ENCODE peak calls at places on chromosomes 6 and 20, in four cellular contexts. Z, P, L and U are unnamed samples.

GRCh38 chr20:16612708-16613107 is 39.5 kb upstream of the KIF16B start:
- DNase-seq in P (no peak), L (no peak), Z (no peak), U (no peak)

GRCh38 chr6:118813795-118814194 is 80.2 kb upstream of the ASF1A start:
- DNase-seq in L (no peak), P (no peak), Z (no peak), U (no peak)

GRCh38 chr6:26358511-26358981 is 6.5 kb upstream of the BTN3A2 start:
- DNase-seq in Z (no peak), L (no peak), P (peak), U (no peak)

GRCh38 chr6:133820208-133820607 is 68.7 kb upstream of the TCF21 start:
- DNase-seq in Z (no peak), L (no peak), P (no peak), U (no peak)

GRCh38 chr6:3748208-3748701 is 3.3 kb downstream of the PXDC1 start:
- DNase-seq in P (no peak), Z (peak), L (peak), U (peak)

GRCh38 chr6:2579241-2579761 is 171.4 kb downstream of the MYLK4 start:
- DNase-seq in Z (no peak), L (no peak), P (no peak), U (no peak)

GRCh38 chr6:79713701-79714322 is 82.7 kb downstream of the SH3BGRL2 start:
- DNase-seq in L (peak), Z (peak), P (no peak), U (peak)

GRCh38 chr20:45254867-45255266 is 503 bp upstream of the SLPI start:
- DNase-seq in L (peak), P (no peak), Z (no peak), U (no peak)

GRCh38 chr6:36897629-36898028 is 11.9 kb downstream of the C6orf89 start:
- DNase-seq in Z (no peak), P (no peak), L (peak), U (peak)

GRCh38 chr20:12159266-12159665 is 241.6 kb downstream of the BTBD3 start:
- DNase-seq in P (no peak), Z (no peak), L (no peak), U (no peak)

GRCh38 chr20:47985092-47985850 is 200.0 kb upstream of the SULF2 start:
- DNase-seq in L (no peak), P (no peak), Z (peak), U (peak)

GRCh38 chr6:112383191-112383590 is 36.1 kb downstream of the RFPL4B start:
- DNase-seq in P (no peak), Z (no peak), L (no peak), U (no peak)

GRCh38 chr20:36951198-36951976 is at the start of gene SAMHD1:
- DNase-seq in Z (peak), P (peak), L (peak), U (peak)

GRCh38 chr20:10074513-10074912 is 39.7 kb downstream of the ANKEF1 start:
- DNase-seq in L (peak), Z (no peak), P (no peak), U (no peak)

GRCh38 chr6:74451953-74452352 is 753.9 kb downstream of the COL12A1 start:
- DNase-seq in Z (no peak), P (no peak), L (no peak), U (no peak)

GRCh38 chr20:43840382-43841070 is 74.1 kb upstream of the TOX2 start:
- DNase-seq in L (peak), Z (peak), P (no peak), U (peak)

GRCh38 chr20:38043512-38044300 is 10.2 kb downstream of the RPRD1B start:
- DNase-seq in P (no peak), L (no peak), Z (no peak), U (no peak)

GRCh38 chr6:82251942-82252341 is 4.4 kb upstream of the IBTK start:
- DNase-seq in Z (peak), P (no peak), L (peak), U (peak)
- TF ChIP-seq TARDBP in Z (no peak), P (no peak), L (no peak), U (no peak)

GRCh38 chr6:501891-502601 is 110.5 kb downstream of the IRF4 start:
- DNase-seq in Z (no peak), P (no peak), L (no peak), U (no peak)

GRCh38 chr6:498795-499231 is 107.3 kb downstream of the IRF4 start:
- DNase-seq in P (peak), L (no peak), Z (no peak), U (no peak)

GRCh38 chr6:502761-503160 is 111.2 kb downstream of the IRF4 start:
- DNase-seq in Z (no peak), P (no peak), L (no peak), U (no peak)

GRCh38 chr6:496649-497048 is 105.1 kb downstream of the IRF4 start:
- DNase-seq in P (no peak), L (no peak), Z (no peak), U (no peak)

DNA sequence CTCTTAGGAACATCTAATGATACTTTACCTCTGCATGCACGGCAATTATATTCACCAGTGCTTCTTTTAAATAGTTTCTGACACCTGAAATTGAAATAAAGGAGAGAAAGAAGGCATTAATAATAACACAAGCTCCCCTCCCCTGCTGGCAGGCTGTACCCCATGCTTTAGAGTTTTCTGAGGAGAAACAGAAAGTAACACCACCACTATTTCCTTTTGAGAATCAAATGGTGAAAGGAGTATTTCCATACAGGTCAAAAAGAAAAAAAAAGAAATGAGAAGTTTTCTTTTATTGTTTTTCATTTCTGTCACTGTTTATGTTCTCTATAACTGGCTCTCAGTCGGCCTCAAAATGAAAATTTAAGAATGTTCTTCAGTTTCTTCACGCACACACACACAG is 108.1 kb downstream of the IRF4 start:
- DNase-seq in Z (no peak), P (no peak), L (no peak), U (no peak)
- TF ChIP-seq TARDBP in Z (no peak), P (no peak), L (no peak), U (no peak)

DNA sequence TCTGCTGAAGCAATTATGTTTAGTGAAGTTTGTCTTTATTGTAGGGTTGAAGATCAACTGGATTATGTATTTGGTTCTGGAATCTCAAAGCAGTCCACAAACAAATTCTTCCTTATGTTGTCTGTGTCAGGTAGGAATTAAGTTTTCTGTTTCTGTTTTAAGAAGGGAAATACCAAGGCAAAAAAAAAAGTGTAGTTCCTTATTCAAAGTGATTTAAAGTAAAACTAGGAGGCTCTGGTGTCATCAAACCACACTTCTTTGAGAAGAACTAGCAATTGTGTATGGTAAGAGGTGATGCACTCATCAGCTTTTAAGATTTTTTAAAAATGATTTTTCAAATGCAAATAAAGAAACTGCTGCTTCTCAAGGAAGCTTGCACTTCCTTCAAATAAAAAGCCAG is 1.9 kb downstream of the FAM135A start:
- DNase-seq in P (no peak), L (no peak), Z (no peak), U (no peak)
- TF ChIP-seq TARDBP in P (no peak), L (no peak), Z (no peak), U (no peak)

DNA sequence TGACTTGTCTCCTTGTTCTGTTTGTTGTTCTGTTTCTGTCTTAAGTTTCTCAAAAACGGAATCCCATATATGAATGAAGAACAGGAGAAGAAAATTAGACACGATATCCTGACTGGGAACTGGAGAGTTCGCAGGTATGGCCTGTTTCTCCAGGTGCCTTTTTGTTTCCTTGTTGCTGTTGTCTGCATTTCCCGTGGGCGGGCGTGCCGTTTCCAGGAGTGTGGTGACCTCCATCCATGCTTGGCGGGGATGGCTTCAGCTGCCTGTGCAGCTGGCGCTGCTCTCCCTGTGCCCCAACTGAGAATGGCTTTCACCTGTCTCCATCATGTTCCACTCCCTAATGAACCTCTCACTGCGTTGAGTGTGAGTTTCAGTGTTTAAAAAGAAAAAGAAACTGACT is 4.4 kb downstream of the PNLDC1 start:
- DNase-seq in Z (no peak), P (no peak), L (no peak), U (no peak)
- TF ChIP-seq TARDBP in Z (no peak), P (no peak), L (no peak), U (no peak)

DNA sequence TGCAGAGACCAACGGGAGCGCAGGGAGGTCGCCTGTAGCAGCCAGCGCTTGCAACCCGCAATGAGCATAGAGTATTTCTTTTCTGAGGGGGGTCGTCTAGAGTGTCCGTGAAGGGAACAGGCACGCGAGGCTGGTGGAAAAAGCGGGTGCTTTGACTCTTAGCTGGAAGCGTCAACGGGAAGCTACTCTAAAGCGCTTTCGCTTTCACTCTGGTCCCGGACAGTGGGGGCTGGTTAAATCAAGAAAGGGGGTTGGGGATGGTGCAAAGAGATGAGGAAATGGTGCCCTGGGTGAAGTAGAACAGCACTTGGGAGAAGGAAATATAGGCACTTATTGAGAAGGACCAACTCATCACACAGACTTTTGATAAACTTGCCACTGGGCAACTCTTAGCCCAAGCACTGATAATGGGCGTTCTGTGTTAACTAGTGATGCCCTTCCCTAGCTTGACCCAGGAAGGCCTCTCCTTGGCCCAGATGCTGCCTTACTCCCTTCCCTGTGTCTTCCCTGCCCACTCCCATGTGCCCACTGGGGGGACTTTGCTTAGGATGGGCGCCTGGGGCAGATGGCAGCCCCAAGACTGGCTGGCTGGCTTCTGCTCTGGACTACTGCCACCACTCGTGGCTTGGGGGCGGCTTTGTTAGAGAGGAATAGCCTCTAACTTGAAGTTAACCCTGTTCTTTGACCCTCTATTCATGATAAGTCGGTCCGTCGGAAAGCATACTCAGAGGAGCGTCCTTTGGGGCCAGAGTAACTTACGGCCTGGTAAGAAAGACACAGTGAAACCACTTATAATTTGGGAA is 585 bp downstream of the PSMB9 start:
- DNase-seq in Z (no peak), L (no peak), P (no peak), U (peak)
- TF ChIP-seq TARDBP in Z (no peak), L (no peak), P (no peak), U (no peak)